ENCODE peak calls at places on chromosomes 1 and 21, in four cellular contexts. T is omental fat pad; B is psoas muscle; J is stimulated activated naive CD8-positive, alpha-beta T cell treated with anti-CD3 and anti-CD28 coated beads, Interleukin-15, amount 100 ng/mL, for 72 hours. U is an unnamed sample.

GRCh38 chr1:86933562-86934377 is 19.3 kb downstream of the HS2ST1 start:
- ATAC-seq in T (no peak), B (no peak), J (no peak), U (no peak)

GRCh38 chr1:234271243-234271606 is 102.0 kb upstream of the COA6 start:
- ATAC-seq in B (no peak), J (peak), T (no peak), U (no peak)

GRCh38 chr1:241275226-241275625 is 81.8 kb downstream of the RGS7 start:
- ATAC-seq in B (no peak), T (no peak), J (no peak), U (no peak)

GRCh38 chr21:17889171-17889570 is 70.0 kb upstream of the C21orf91 start:
- ATAC-seq in J (no peak), T (no peak), B (no peak), U (no peak)

GRCh38 chr1:175367039-175367758 is 174.6 kb upstream of the KIAA0040 start:
- ATAC-seq in T (no peak), B (no peak), J (no peak), U (no peak)

GRCh38 chr1:21149862-21150432 is 26.8 kb downstream of the EIF4G3 start:
- ATAC-seq in J (no peak), B (no peak), T (peak), U (peak)

GRCh38 chr1:115073298-115074087 is 15.8 kb downstream of the TSPAN2 start:
- ATAC-seq in B (peak), J (peak), T (no peak), U (no peak)

GRCh38 chr1:235910357-235911299 is 43.9 kb upstream of the LYST start:
- ATAC-seq in T (peak), J (peak), B (peak), U (peak)

GRCh38 chr1:119758584-119758983 is 10.1 kb downstream of the HMGCS2 start:
- ATAC-seq in J (peak), T (no peak), B (no peak), U (no peak)

U was measured in gastroesophageal sphincter.